ENCODE peak calls at places on chromosomes 12 and 14, in eight cellular contexts. N is esophagus muscularis mucosa, P is A549, F is suprapubic skin, M is heart left ventricle, H is K562, L is stomach, C is ovary. X is an unnamed sample.

GRCh38 chr14:35978561-35978960 is 152.4 kb downstream of the BRMS1L start:
- DNase-seq in M (no peak), N (no peak), F (no peak), H (no peak), L (no peak), P (no peak), C (no peak), X (no peak)

GRCh38 chr12:52380271-52380694 is 5.2 kb downstream of the KRT84 start:
- DNase-seq in N (no peak), M (no peak), H (peak; percentile 8), C (no peak), L (peak; percentile 57), P (peak; percentile 66), F (no peak), X (no peak)

GRCh38 chr14:61178226-61179060 is 102.7 kb downstream of the TMEM30B start:
- DNase-seq in F (no peak), H (no peak), N (peak; percentile 53), L (no peak), C (no peak), P (peak; percentile 87), M (no peak), X (no peak)

GRCh38 chr14:103846008-103846568 is 1.3 kb downstream of the PPP1R13B start:
- DNase-seq in M (no peak), H (no peak), P (no peak), C (no peak), N (no peak), L (no peak), F (no peak), X (no peak)

GRCh38 chr12:11698729-11699128 is 49.3 kb downstream of the ETV6 start:
- DNase-seq in F (no peak), L (no peak), M (no peak), N (no peak), H (no peak), P (no peak), C (no peak), X (no peak)

GRCh38 chr12:50073206-50073605 is 11.9 kb upstream of the SMARCD1 start:
- DNase-seq in N (no peak), L (no peak), M (no peak), P (no peak), C (no peak), F (no peak), H (no peak), X (no peak)

GRCh38 chr12:27493260-27493935 is 30.6 kb upstream of the PPFIBP1 start:
- DNase-seq in N (no peak), L (no peak), C (no peak), H (no peak), M (no peak), F (no peak), P (peak; percentile 25), X (no peak)

GRCh38 chr14:49783394-49784010 is 15.5 kb downstream of the KLHDC2 start:
- DNase-seq in H (no peak), M (no peak), P (no peak), N (no peak), L (no peak), F (no peak), C (no peak), X (no peak)

GRCh38 chr12:4997939-4998338 is 45.7 kb upstream of the KCNA5 start:
- DNase-seq in C (no peak), M (peak; percentile 67), P (peak; percentile 26), H (peak; percentile 7), F (peak; percentile 68), L (no peak), N (no peak), X (no peak)

GRCh38 chr12:122106891-122107660 is 28.5 kb downstream of the MLXIP start:
- DNase-seq in C (no peak), M (peak; percentile 71), N (no peak), L (peak; percentile 88), F (no peak), H (no peak), P (no peak), X (no peak)

GRCh38 chr14:56147980-56148901 is 30.0 kb downstream of the PELI2 start:
- DNase-seq in P (no peak), C (no peak), N (no peak), H (no peak), F (no peak), M (no peak), L (no peak), X (no peak)

GRCh38 chr12:127054531-127054930 is 1212.4 kb upstream of the TMEM132C start:
- DNase-seq in P (no peak), L (no peak), M (no peak), C (no peak), F (no peak), H (no peak), N (peak; percentile 72), X (no peak)

DNA sequence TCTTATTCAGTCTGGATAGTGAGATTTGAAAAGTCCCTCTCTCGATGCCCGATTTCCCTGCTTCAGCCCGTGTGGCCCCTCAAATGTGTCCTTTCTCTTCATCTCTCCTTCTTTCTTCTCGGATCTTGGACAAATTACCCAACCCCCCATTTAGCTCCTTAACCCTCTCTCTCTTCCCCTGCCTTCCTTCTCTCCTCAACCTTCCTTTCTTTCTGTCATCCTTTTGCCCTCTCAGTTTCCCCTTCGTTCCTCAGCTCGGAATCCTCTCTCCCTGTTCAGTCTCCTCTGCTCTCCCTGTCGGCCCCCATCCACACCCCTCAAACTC is 5.7 kb downstream of the GPR84 start:
- DNase-seq in P (no peak), C (no peak), H (no peak), F (no peak), M (no peak), L (no peak), N (no peak), X (no peak)
- TF ChIP-seq POLR2A in P (no peak), C (no peak), H (peak; percentile 55), F (no peak), M (no peak), L (no peak), N (no peak), X (no peak)

GRCh38 chr14:102776761-102777710 is at the start of gene TRAF3:
- DNase-seq in C (peak; percentile 69), H (peak; percentile 62), M (peak; percentile 62), F (no peak), P (peak; percentile 42), L (peak; percentile 70), N (no peak), X (peak; percentile 88)
- TF ChIP-seq POLR2A in C (no peak), H (no peak), M (no peak), F (no peak), P (peak; percentile 23), L (no peak), N (no peak), X (peak; percentile 78)

GRCh38 chr14:23094666-23095195 is at the start of gene ACIN1:
- DNase-seq in F (peak; percentile 88), L (peak; percentile 75), N (peak; percentile 95), C (peak; percentile 81), H (peak; percentile 94), P (peak; percentile 91), M (peak; percentile 75), X (peak; percentile 53)
- TF ChIP-seq POLR2A in F (no peak), L (no peak), N (peak; percentile 59), C (peak; percentile 94), H (peak; percentile 96), P (peak; percentile 83), M (peak; percentile 43), X (peak; percentile 72)

GRCh38 chr14:100297320-100298300 is 8.6 kb downstream of the SLC25A29 start:
- DNase-seq in F (peak; percentile 88), P (no peak), C (peak; percentile 78), N (peak; percentile 96), M (peak; percentile 82), H (peak; percentile 33), L (peak; percentile 76), X (peak; percentile 86)

GRCh38 chr14:100296106-100296651 is 10.1 kb downstream of the SLC25A29 start:
- DNase-seq in L (no peak), F (peak; percentile 67), C (peak; percentile 30), N (no peak), P (no peak), H (no peak), M (peak; percentile 23), X (no peak)

GRCh38 chr14:100295376-100296105 is 10.7 kb downstream of the SLC25A29 start:
- DNase-seq in H (no peak), C (peak; percentile 18), P (no peak), L (no peak), F (peak; percentile 74), N (no peak), M (peak; percentile 4), X (no peak)

GRCh38 chr14:100299238-100299560 is 7.0 kb downstream of the SLC25A29 start:
- DNase-seq in F (no peak), N (no peak), H (no peak), M (peak; percentile 9), C (peak; percentile 14), P (no peak), L (no peak), X (no peak)

GRCh38 chr14:100298551-100299237 is 7.5 kb downstream of the SLC25A29 start:
- DNase-seq in M (peak; percentile 14), C (peak; percentile 28), L (no peak), P (no peak), F (no peak), H (no peak), N (no peak), X (no peak)
- TF ChIP-seq POLR2A in M (no peak), C (no peak), L (no peak), P (no peak), F (no peak), H (no peak), N (no peak), X (no peak)

DNA sequence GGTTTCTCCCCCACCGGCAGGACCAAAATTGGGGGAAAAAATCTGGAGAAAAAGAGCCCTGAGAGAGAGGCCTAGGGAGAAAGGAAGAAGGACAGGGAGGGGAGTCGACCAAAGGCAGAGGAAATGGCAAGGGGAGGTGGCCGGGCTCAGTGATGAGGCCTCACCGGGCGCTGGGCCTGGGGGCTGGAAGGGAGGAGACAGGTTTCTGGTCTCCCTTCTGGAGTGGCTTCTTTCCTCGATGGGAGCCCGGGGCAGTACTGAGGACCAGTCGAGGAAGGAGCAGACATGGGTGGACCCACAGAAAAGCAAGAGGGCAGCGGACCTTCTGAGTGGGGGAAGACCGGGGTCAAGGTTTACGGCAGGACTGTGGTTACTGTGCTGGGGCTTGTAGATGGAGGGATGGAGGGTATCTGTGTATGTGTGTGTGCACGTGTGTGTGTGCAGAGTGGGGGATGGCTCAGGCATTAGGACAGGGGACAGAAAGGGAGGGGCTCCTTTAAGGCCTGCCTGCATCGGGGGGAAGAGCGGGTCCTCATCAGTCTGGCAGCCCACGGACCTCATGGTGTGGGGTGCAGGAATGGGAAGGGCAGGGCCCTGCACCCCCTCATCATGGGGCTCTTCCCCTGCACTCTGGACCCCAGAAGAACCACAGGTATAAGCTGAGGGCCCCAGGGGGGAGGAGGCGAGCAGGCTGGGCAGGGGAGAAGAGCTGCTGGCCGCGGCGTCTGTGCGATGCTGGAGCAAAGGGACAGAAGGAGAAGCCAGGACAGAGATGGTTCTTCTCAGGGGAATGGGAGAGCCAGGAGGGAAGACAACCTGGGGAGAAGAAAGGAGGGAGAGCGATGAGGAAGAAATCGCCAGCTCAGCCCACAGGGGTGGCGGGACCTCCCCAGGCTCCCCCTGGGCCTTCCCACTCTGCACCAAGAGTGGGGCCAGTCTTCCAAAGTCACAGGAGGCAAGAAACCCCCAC is 15.1 kb upstream of the RPLP0 start:
- DNase-seq in L (no peak), C (no peak), H (no peak), F (no peak), M (no peak), P (no peak), N (no peak), X (no peak)
- TF ChIP-seq POLR2A in L (no peak), C (no peak), H (no peak), F (no peak), M (no peak), P (no peak), N (no peak), X (no peak)